ENCODE peak calls at places on chromosomes 12 and 14, in seven cellular contexts. M is omental fat pad, Y is psoas muscle, K is tibial nerve, Z is tibial artery, P is spleen, J is choroid plexus epithelial cell. N is an unnamed sample.

GRCh38 chr12:95790025-95790911 is at the start of gene NTN4:
- DNase-seq in J (peak; percentile 33), K (peak; percentile 21), Y (peak; percentile 69), P (peak; percentile 85), Z (peak; percentile 49), M (no peak), N (no peak)

GRCh38 chr14:77965919-77966435 is 166.1 kb downstream of the ADCK1 start:
- DNase-seq in Y (no peak), Z (no peak), M (no peak), J (peak; percentile 44), K (no peak), P (peak; percentile 76), N (no peak)

GRCh38 chr14:88269816-88270416 is 53.2 kb downstream of the KCNK10 start:
- DNase-seq in Y (no peak), K (no peak), Z (no peak), J (no peak), M (no peak), P (no peak), N (no peak)

GRCh38 chr12:53200458-53201169 is 6.4 kb downstream of the ITGB7 start:
- DNase-seq in J (no peak), K (no peak), M (no peak), Y (no peak), Z (no peak), P (no peak), N (no peak)

GRCh38 chr12:67698711-67699603 is 50.4 kb downstream of the DYRK2 start:
- DNase-seq in M (no peak), P (no peak), J (peak; percentile 40), Z (no peak), K (no peak), Y (no peak), N (no peak)

GRCh38 chr12:52209321-52209720 is 17.5 kb upstream of the KRT80 start:
- DNase-seq in Z (peak; percentile 20), P (peak; percentile 36), K (no peak), Y (no peak), J (no peak), M (peak; percentile 20), N (no peak)

GRCh38 chr12:93317227-93317626 is 60.5 kb upstream of the NUDT4 start:
- DNase-seq in J (no peak), Z (no peak), P (no peak), K (no peak), Y (no peak), M (no peak), N (no peak)

GRCh38 chr14:24255931-24256696 is 6.9 kb downstream of the TGM1 start:
- DNase-seq in M (no peak), Z (no peak), Y (no peak), P (peak; percentile 36), J (no peak), K (no peak), N (no peak)

GRCh38 chr14:104108570-104109060 is 23.1 kb downstream of the ASPG start:
- DNase-seq in P (no peak), J (no peak), K (no peak), Z (no peak), Y (peak; percentile 26), M (no peak), N (no peak)

GRCh38 chr14:91899777-91900176 is 32.4 kb upstream of the TC2N start:
- DNase-seq in Z (no peak), P (no peak), Y (no peak), J (no peak), M (no peak), K (no peak), N (no peak)

GRCh38 chr12:52151859-52152783 is 39.7 kb downstream of the KRT80 start:
- DNase-seq in K (peak; percentile 37), J (peak; percentile 59), Z (peak; percentile 63), Y (peak; percentile 86), P (peak; percentile 90), M (no peak), N (no peak)

GRCh38 chr12:102470964-102471363 is 9.4 kb downstream of the IGF1 start:
- DNase-seq in Z (no peak), M (no peak), K (no peak), J (no peak), Y (no peak), P (no peak), N (no peak)

GRCh38 chr12:124610629-124611558 is 43.5 kb upstream of the NCOR2 start:
- DNase-seq in J (no peak), M (no peak), Y (peak; percentile 38), K (no peak), Z (no peak), P (peak; percentile 68), N (no peak)

GRCh38 chr12:5921027-5921909 is 23.8 kb downstream of the ANO2 start:
- DNase-seq in K (no peak), P (no peak), M (no peak), J (no peak), Z (no peak), Y (no peak), N (no peak)

GRCh38 chr12:93229494-93230310 is 148.0 kb upstream of the NUDT4 start:
- DNase-seq in J (peak; percentile 84), K (no peak), P (no peak), Z (no peak), Y (no peak), M (no peak), N (no peak)

GRCh38 chr12:68367903-68368302 is 35.7 kb upstream of the MDM1 start:
- DNase-seq in P (no peak), M (no peak), J (peak; percentile 77), Z (no peak), Y (no peak), K (no peak), N (no peak)

GRCh38 chr14:92470215-92470614 is 43.4 kb upstream of the RIN3 start:
- DNase-seq in J (peak; percentile 31), Y (no peak), P (no peak), K (no peak), Z (no peak), M (no peak), N (peak; percentile 53)

GRCh38 chr12:54701940-54702592 is 53.9 kb upstream of the DCD start:
- DNase-seq in M (no peak), K (peak; percentile 40), J (peak; percentile 74), P (no peak), Z (no peak), Y (no peak), N (peak; percentile 24)

GRCh38 chr14:100557658-100558057 is 29.6 kb downstream of the BEGAIN start:
- DNase-seq in Z (peak; percentile 37), K (no peak), J (no peak), M (no peak), Y (no peak), P (no peak), N (no peak)

GRCh38 chr12:41514050-41514449 is 325.9 kb downstream of the PDZRN4 start:
- DNase-seq in Z (no peak), J (no peak), Y (no peak), M (no peak), K (no peak), P (no peak), N (no peak)

GRCh38 chr12:41512531-41512930 is 324.4 kb downstream of the PDZRN4 start:
- DNase-seq in J (no peak), M (no peak), Y (no peak), K (no peak), Z (no peak), P (no peak), N (no peak)

GRCh38 chr12:41511247-41511646 is 323.1 kb downstream of the PDZRN4 start:
- DNase-seq in P (no peak), Z (no peak), J (no peak), K (no peak), M (no peak), Y (no peak), N (no peak)

GRCh38 chr12:41515953-41516352 is 327.8 kb downstream of the PDZRN4 start:
- DNase-seq in M (no peak), K (no peak), Z (no peak), Y (no peak), P (no peak), J (no peak), N (no peak)

DNA sequence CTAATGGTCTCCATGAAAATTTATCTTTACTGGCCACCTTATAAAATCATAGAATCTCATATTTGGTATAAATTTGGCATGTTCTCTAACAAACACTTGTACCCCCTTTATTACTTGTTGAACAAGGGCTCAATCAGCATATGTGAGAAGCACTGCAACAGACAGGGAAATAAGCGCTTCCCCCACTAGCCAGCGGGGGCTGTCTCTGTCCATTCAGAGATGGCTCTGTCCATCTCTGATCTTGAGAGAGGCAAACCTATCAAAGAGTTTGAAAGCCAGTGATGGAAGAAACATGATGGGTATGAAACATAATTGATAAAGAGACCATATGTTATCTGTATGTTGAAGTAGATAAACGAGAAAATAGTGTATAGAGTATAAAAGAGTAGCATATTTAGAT is 326.8 kb downstream of the PDZRN4 start:
- DNase-seq in P (no peak), M (no peak), J (peak; percentile 32), Z (no peak), K (no peak), Y (no peak), N (no peak)
- TF ChIP-seq CTCF in P (no peak), M (no peak), J (peak; percentile 63), Z (no peak), K (no peak), Y (no peak), N (peak; percentile 27)

DNA sequence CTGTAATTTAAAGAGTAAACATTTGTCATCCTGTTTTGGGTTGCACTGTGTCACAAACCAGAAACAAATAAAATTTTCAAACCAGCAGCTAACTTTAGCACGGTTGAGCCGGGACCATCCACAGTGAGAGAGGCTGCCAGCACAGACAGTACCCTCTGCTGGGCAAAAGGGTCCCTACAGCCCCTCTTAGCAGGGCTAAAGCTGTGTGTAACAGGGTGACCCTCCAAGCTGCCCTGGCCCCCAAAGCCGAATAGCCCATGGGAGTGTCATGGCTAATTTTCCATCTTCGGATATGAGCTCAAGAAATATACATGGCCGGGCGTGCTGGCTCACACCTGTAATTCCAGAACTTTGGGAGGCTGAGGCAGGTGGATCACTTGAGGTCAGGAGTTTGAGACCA is 157.1 kb upstream of the GRIN2B start:
- DNase-seq in M (no peak), Z (no peak), Y (no peak), K (no peak), P (no peak), J (no peak), N (no peak)
- TF ChIP-seq CTCF in M (no peak), Z (no peak), Y (no peak), K (no peak), P (peak; percentile 15), J (no peak), N (no peak)

GRCh38 chr12:1502441-1502785 is 92.0 kb downstream of the FBXL14 start:
- DNase-seq in Y (no peak), J (peak; percentile 41), M (no peak), K (peak; percentile 16), P (no peak), Z (no peak), N (no peak)

GRCh38 chr12:1501695-1502440 is 92.5 kb downstream of the FBXL14 start:
- DNase-seq in M (no peak), Z (no peak), Y (no peak), J (no peak), K (no peak), P (no peak), N (no peak)

GRCh38 chr12:1502856-1503255 is 91.5 kb downstream of the FBXL14 start:
- DNase-seq in Z (no peak), M (no peak), Y (no peak), K (no peak), J (no peak), P (no peak), N (no peak)

GRCh38 chr12:1504304-1505150 is 89.9 kb downstream of the FBXL14 start:
- DNase-seq in P (no peak), K (no peak), Z (no peak), J (no peak), M (no peak), Y (no peak), N (no peak)

GRCh38 chr12:1503281-1503711 is 91.1 kb downstream of the FBXL14 start:
- DNase-seq in K (no peak), J (no peak), P (no peak), Y (no peak), Z (no peak), M (no peak), N (no peak)
- TF ChIP-seq CTCF in K (no peak), J (no peak), P (no peak), Y (no peak), Z (no peak), M (no peak), N (no peak)

GRCh38 chr12:44000309-44000952 is 164.6 kb downstream of the TMEM117 start:
- DNase-seq in K (no peak), M (no peak), Y (no peak), P (no peak), J (peak; percentile 57), Z (no peak), N (no peak)
- TF ChIP-seq CTCF in K (peak; percentile 29), M (no peak), Y (peak; percentile 27), P (peak; percentile 21), J (peak; percentile 65), Z (no peak), N (peak; percentile 53)